ENCODE peak calls at places on chromosome 7, in six cellular contexts. N, W, E, S, B and C are unnamed samples.

GRCh38 chr7:130925136-130925794 is 191.3 kb upstream of the KLF14 start:
- DNase-seq in N (no peak), W (no peak), E (no peak), S (no peak), B (no peak), C (no peak)

GRCh38 chr7:14834456-14834855 is 68.1 kb downstream of the DGKB start:
- DNase-seq in N (no peak), W (no peak), E (no peak), S (no peak), B (no peak), C (no peak)

GRCh38 chr7:140745654-140746053 is 49.1 kb downstream of the NDUFB2 start:
- DNase-seq in N (no peak), W (no peak), E (no peak), S (no peak), B (no peak), C (no peak)

GRCh38 chr7:40808409-40808942 is 673.7 kb downstream of the SUGCT start:
- DNase-seq in N (no peak), W (no peak), E (no peak), S (no peak), B (no peak), C (no peak)

GRCh38 chr7:142188846-142189245 is 69.0 kb downstream of the PRSS58 start:
- DNase-seq in N (no peak), W (no peak), E (peak; percentile 7), S (no peak), B (no peak), C (no peak)

GRCh38 chr7:127886248-127886647 is 145.0 kb downstream of the LRRC4 start:
- DNase-seq in N (no peak), W (no peak), E (no peak), S (no peak), B (no peak), C (no peak)

GRCh38 chr7:27737591-27737990 is 2.4 kb upstream of the TAX1BP1 start:
- DNase-seq in N (no peak), W (no peak), E (no peak), S (no peak), B (no peak), C (no peak)

GRCh38 chr7:7688956-7689355 is 29.5 kb downstream of the RPA3 start:
- DNase-seq in N (no peak), W (no peak), E (no peak), S (no peak), B (no peak), C (no peak)

GRCh38 chr7:141012696-141013344 is 1.9 kb downstream of the MRPS33 start:
- DNase-seq in N (peak; percentile 37), W (no peak), E (no peak), S (no peak), B (no peak), C (no peak)

GRCh38 chr7:47479821-47480575 is 101.9 kb downstream of the TNS3 start:
- DNase-seq in N (no peak), W (no peak), E (no peak), S (no peak), B (no peak), C (no peak)

GRCh38 chr7:1666251-1666778 is 3.8 kb upstream of the ELFN1 start:
- DNase-seq in N (no peak), W (no peak), E (peak; percentile 69), S (no peak), B (peak; percentile 31), C (no peak)

GRCh38 chr7:75631711-75632110 is 107.0 kb downstream of the HIP1 start:
- DNase-seq in N (no peak), W (no peak), E (no peak), S (no peak), B (no peak), C (no peak)

GRCh38 chr7:110801502-110801901 is 289.4 kb upstream of the LRRN3 start:
- DNase-seq in N (no peak), W (no peak), E (no peak), S (no peak), B (no peak), C (no peak)

GRCh38 chr7:46932656-46933424 is 649.1 kb downstream of the TNS3 start:
- DNase-seq in N (peak; percentile 53), W (peak; percentile 69), E (no peak), S (no peak), B (no peak), C (no peak)

GRCh38 chr7:139679731-139680594 is 97.8 kb downstream of the HIPK2 start:
- DNase-seq in N (no peak), W (no peak), E (peak; percentile 59), S (no peak), B (no peak), C (no peak)

GRCh38 chr7:34039033-34039432 is 133.7 kb downstream of the BMPER start:
- DNase-seq in N (no peak), W (no peak), E (no peak), S (no peak), B (no peak), C (no peak)

GRCh38 chr7:100933735-100934134 is 15.6 kb upstream of the MUC3A start:
- DNase-seq in N (no peak), W (no peak), E (no peak), S (no peak), B (no peak), C (no peak)

GRCh38 chr7:71770269-71770907 is 638.4 kb downstream of the GALNT17 start:
- DNase-seq in N (no peak), W (no peak), E (no peak), S (no peak), B (no peak), C (no peak)

GRCh38 chr7:129569811-129570215 is 41.7 kb upstream of the NRF1 start:
- DNase-seq in N (peak; percentile 59), W (no peak), E (peak; percentile 82), S (no peak), B (no peak), C (no peak)

GRCh38 chr7:101108330-101108857 is 18.5 kb upstream of the SERPINE1 start:
- DNase-seq in N (no peak), W (peak; percentile 76), E (no peak), S (no peak), B (no peak), C (peak; percentile 3)

GRCh38 chr7:94423116-94423515 is 28.4 kb downstream of the COL1A2 start:
- DNase-seq in N (no peak), W (no peak), E (no peak), S (no peak), B (no peak), C (no peak)
- H3K27ac ChIP-seq in N (no peak overlapping the region), W (no peak overlapping the region), E (no peak overlapping the region), S (no peak overlapping the region), B (no peak overlapping the region), C (no peak overlapping the region)

DNA sequence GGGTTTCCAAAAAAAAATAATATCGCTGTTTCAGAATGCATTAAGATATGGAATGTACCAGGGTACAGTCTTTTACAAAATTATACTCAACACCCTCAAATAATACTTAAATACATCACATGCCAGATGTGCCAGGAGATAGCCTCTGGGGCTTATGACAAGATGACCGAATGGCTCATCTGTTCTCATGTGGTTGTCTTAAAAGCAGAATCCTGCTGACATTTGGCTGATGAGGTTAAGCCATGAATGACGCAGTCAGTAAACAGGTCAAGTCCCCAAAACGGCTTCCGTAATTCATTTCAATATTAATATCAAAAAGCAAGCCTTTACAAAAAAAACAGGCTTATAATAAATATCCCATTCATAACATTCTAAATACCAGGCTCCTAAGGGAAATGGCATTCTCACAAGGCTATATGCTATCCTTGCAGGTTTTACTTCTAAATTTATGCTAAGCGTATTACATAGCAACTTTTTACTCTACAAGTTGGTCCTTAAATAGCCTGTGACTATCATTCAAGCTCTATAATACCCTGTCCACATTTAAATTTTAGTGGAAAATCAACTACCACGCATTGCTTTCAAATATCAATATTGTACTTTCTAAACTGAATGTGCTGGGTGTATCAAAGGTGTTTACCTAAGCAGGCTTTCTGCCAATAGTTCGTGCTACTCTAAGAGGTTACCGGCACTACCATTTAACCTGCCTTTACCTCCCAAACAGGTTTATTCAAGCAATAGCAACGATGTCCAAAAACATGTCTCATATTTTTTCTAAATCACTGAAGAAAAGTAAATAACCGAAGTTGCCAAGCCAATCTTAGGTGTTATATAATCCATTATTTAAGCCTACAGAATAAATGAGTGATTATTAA is 15.6 kb downstream of the SMURF1 start:
- DNase-seq in N (no peak), W (no peak), E (no peak), S (no peak), B (no peak), C (no peak)
- H3K27ac ChIP-seq in N (peak overlapping the region; percentile 45), W (peak overlapping the region; percentile 58), E (no peak overlapping the region), S (no peak overlapping the region), B (no peak overlapping the region), C (peak overlapping the region; percentile 69)

GRCh38 chr7:107972075-107972482 is 30.9 kb downstream of the LAMB1 start:
- DNase-seq in N (no peak), W (no peak), E (no peak), S (no peak), B (no peak), C (no peak)

GRCh38 chr7:107971100-107971499 is 31.9 kb downstream of the LAMB1 start:
- DNase-seq in N (no peak), W (no peak), E (no peak), S (no peak), B (no peak), C (no peak)

GRCh38 chr7:107973861-107974260 is 29.1 kb downstream of the LAMB1 start:
- DNase-seq in N (no peak), W (no peak), E (no peak), S (no peak), B (no peak), C (no peak)

GRCh38 chr7:107971613-107972012 is 31.3 kb downstream of the LAMB1 start:
- DNase-seq in N (no peak), W (peak; percentile 73), E (no peak), S (no peak), B (no peak), C (no peak)

GRCh38 chr7:107972986-107973385 is 30.0 kb downstream of the LAMB1 start:
- DNase-seq in N (peak; percentile 46), W (no peak), E (no peak), S (no peak), B (no peak), C (no peak)
- H3K27ac ChIP-seq in N (peak overlapping the region; percentile 83), W (peak overlapping the region; percentile 59), E (no peak overlapping the region), S (no peak overlapping the region), B (no peak overlapping the region), C (no peak overlapping the region)

DNA sequence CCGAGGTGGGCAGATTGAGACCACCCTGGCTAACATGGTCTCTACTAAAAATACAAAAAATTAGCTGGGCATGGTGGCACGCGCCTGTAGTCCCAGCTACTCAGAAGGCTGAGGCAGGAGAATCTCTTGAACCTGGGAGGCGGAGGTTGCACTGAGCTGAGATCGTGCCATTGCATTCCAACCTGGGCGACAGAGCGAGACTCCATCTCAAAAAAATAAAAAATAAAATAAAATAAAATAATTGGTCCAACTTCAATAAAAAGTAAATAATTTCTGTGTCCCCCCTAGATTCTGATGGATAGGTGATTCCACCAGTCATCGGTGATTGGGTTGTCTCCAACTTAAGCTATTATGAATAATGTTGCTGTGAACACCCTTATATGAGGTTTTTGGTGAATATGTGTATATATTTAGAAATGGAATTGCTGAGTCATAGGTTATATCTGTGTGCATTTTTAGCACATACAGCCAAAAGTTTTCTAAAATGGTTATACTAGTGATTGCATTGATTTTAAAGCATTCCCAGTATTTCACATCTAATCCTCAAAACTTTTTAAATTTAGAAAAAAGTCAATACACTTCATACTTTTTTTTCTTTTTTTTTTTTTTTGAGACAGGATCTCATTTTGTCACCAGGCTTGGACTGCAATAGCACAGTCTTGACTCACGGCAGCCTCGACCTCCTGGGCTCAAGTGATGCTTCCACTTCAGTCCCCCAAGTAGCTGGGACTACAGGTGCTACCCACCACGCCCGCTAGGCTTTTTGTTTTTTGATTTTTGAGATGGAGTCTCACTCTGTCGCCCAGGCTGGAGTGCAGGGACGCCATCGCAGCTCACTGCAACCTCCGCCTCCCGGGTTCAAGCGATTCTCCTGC is 13.7 kb upstream of the SRPK2 start:
- DNase-seq in N (no peak), W (no peak), E (no peak), S (no peak), B (no peak), C (no peak)
- H3K27ac ChIP-seq in N (no peak overlapping the region), W (no peak overlapping the region), E (peak overlapping the region; percentile 80), S (no peak overlapping the region), B (no peak overlapping the region), C (no peak overlapping the region)